ENCODE peak calls at places on chromosomes 12 and 14, in ten cellular contexts. G, F, R, I, V, C, O, Y, X and E are unnamed samples.
A peak's percentile ranks its signal among the peaks of the same experiment; 100 is the strongest.

GRCh38 chr12:115963030-115963480 is 314.4 kb downstream of the MED13L start:
- DNase-seq in G (no peak), F (no peak), R (peak; percentile 40), I (no peak), V (peak; percentile 8), C (peak; percentile 62), O (no peak), Y (no peak), X (no peak), E (no peak)

GRCh38 chr12:109020136-109020535 is 732 bp downstream of the SVOP start:
- DNase-seq in G (no peak), F (no peak), R (no peak), I (no peak), V (no peak), C (no peak), O (no peak), Y (no peak), X (no peak), E (no peak)

GRCh38 chr14:34247605-34248004 is 214.4 kb downstream of the SPTSSA start:
- DNase-seq in G (no peak), F (no peak), R (no peak), I (no peak), V (no peak), C (no peak), O (no peak), Y (no peak), X (no peak), E (no peak)

GRCh38 chr12:114834621-114835020 is 150.6 kb upstream of the TBX3 start:
- DNase-seq in G (no peak), F (no peak), R (peak; percentile 13), I (peak; percentile 11), V (no peak), C (no peak), O (no peak), Y (no peak), X (no peak), E (no peak)

GRCh38 chr12:123043536-123044001 is 63.1 kb downstream of the ARL6IP4 start:
- DNase-seq in G (peak; percentile 83), F (peak; percentile 89), R (peak; percentile 92), I (peak; percentile 75), V (peak; percentile 92), C (peak; percentile 94), O (peak; percentile 82), Y (peak; percentile 89), X (no peak), E (peak; percentile 91)

GRCh38 chr14:74567646-74568379 is 44.2 kb downstream of the LTBP2 start:
- DNase-seq in G (no peak), F (no peak), R (no peak), I (no peak), V (no peak), C (no peak), O (no peak), Y (no peak), X (no peak), E (no peak)

GRCh38 chr14:30375280-30375892 is 183.6 kb upstream of the G2E3 start:
- DNase-seq in G (peak; percentile 9), F (peak; percentile 68), R (peak; percentile 78), I (peak; percentile 37), V (peak; percentile 2), C (peak; percentile 58), O (peak; percentile 37), Y (peak; percentile 55), X (no peak), E (no peak)

GRCh38 chr12:7650091-7650490 is 15.6 kb downstream of the APOBEC1 start:
- DNase-seq in G (no peak), F (no peak), R (no peak), I (no peak), V (no peak), C (no peak), O (no peak), Y (no peak), X (no peak), E (no peak)

GRCh38 chr14:50855558-50855957 is 16.3 kb upstream of the ABHD12B start:
- DNase-seq in G (no peak), F (no peak), R (no peak), I (no peak), V (no peak), C (peak; percentile 33), O (no peak), Y (no peak), X (no peak), E (no peak)
- TF ChIP-seq CTCF in G (no peak), F (no peak), R (no peak), I (no peak), V (no peak), C (no peak), O (no peak), Y (no peak), X (no peak), E (peak; percentile 31)

GRCh38 chr14:37172936-37173613 is 669 bp upstream of the SLC25A21 start:
- DNase-seq in G (no peak), F (no peak), R (peak; percentile 10), I (no peak), V (no peak), C (no peak), O (no peak), Y (no peak), X (no peak), E (no peak)

GRCh38 chr14:37171678-37172023 is 755 bp downstream of the SLC25A21 start:
- DNase-seq in G (no peak), F (no peak), R (no peak), I (no peak), V (no peak), C (no peak), O (no peak), Y (no peak), X (no peak), E (no peak)

GRCh38 chr14:37170237-37170636 is 2.2 kb downstream of the SLC25A21 start:
- DNase-seq in G (no peak), F (no peak), R (no peak), I (no peak), V (no peak), C (no peak), O (no peak), Y (no peak), X (no peak), E (no peak)

GRCh38 chr14:37170993-37171392 is 1.4 kb downstream of the SLC25A21 start:
- DNase-seq in G (no peak), F (no peak), R (no peak), I (no peak), V (no peak), C (no peak), O (no peak), Y (no peak), X (no peak), E (no peak)

DNA sequence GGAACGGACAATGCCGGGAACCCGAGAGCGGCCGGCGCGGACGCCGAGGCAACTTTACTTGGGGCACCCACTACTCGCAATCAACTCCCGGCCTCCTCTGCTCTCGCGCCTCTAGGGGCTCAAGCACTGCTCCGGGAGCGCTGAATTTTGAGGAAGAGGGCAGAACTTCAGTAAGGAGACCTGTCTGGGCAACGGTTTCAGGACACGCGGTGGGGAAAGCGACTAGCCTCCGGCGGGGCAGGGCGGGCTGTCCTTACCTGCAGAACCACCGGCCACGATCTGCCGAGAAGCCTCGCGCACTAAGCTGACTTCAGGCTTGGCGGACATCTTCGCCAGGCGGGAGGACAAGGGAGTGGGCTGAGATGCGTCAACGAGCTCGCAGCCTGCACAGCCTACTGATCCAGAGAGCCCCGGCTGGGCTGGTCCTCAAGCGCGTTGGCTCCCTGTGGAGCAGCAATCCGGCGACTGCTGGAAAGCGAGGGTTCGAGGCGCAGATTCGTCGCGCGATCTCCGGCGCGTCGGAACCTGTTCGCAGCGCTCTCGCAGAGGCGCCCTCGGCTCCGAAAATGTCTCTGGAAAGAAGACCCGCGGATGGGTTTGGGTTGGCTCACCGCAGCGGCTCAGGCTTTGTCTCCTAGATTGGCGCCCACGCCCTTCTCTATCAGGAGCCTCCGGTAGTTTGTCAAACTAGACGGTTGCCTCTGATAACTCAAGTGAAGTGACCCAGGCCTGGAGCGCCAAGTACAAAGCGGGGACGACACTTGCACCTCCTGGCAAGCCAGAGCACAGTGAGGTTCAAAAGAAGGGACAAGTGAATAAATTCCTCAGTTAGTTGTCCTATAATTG is at the start of gene SLC25A21:
- DNase-seq in G (peak; percentile 90), F (peak; percentile 81), R (peak; percentile 87), I (peak; percentile 44), V (peak; percentile 44), C (peak; percentile 89), O (peak; percentile 69), Y (peak; percentile 76), X (peak; percentile 82), E (peak; percentile 88)
- TF ChIP-seq CTCF in G (no peak), F (no peak), R (peak; percentile 29), I (no peak), V (no peak), C (peak; percentile 14), O (no peak), Y (peak; percentile 5), X (peak; percentile 45), E (peak; percentile 24)

GRCh38 chr14:22475381-22475780 is 113.6 kb downstream of the DAD1 start:
- DNase-seq in G (no peak), F (no peak), R (no peak), I (no peak), V (no peak), C (no peak), O (no peak), Y (no peak), X (no peak), E (no peak)

GRCh38 chr14:22477569-22478194 is 111.3 kb downstream of the DAD1 start:
- DNase-seq in G (no peak), F (no peak), R (no peak), I (no peak), V (no peak), C (no peak), O (no peak), Y (no peak), X (no peak), E (no peak)

GRCh38 chr14:22474730-22475351 is 114.2 kb downstream of the DAD1 start:
- DNase-seq in G (no peak), F (no peak), R (peak; percentile 46), I (no peak), V (no peak), C (peak; percentile 27), O (no peak), Y (no peak), X (no peak), E (no peak)

GRCh38 chr14:22476882-22477281 is 112.1 kb downstream of the DAD1 start:
- DNase-seq in G (no peak), F (no peak), R (no peak), I (no peak), V (no peak), C (no peak), O (no peak), Y (no peak), X (no peak), E (no peak)

DNA sequence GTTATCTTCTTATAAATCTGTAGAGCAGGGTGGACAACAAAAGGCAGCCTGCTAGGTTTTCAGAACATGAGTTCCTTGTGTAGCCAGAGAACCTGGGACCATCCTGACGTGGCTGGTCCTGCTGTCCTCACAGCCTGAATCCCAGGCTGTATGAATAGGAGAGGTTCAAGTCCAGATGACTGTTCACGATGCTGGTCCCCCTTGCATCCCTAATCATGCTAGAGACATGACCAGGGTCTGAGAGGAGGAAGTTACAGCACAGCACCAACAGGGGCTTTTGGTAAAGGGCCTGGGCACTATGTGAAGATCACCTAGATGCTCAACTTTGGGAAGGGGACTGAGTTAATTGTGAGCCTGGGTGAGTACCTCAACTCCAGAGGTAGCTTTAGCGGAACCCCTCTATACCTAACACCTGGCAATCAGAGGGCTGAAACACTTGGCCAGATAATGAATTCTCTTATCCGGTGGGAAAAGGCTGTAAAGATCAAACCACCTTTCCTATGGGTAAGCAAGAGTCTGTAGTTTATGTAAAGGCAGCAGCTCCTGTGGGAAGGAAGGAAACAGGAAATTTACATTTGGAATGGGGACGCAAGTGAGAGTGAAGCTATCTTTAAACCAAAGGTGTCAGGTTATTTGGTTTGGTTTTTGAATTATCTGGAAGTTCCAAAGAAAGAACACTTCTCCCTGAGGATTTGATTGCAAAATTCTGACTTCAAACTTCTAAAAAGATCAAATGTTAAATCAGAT is 112.8 kb downstream of the DAD1 start:
- DNase-seq in G (no peak), F (no peak), R (no peak), I (no peak), V (no peak), C (no peak), O (no peak), Y (no peak), X (no peak), E (no peak)
- TF ChIP-seq CTCF in G (no peak), F (no peak), R (no peak), I (no peak), V (no peak), C (no peak), O (no peak), Y (no peak), X (no peak), E (no peak)

GRCh38 chr12:46372131-46372851 is at the start of gene SLC38A2:
- DNase-seq in G (peak; percentile 87), F (peak; percentile 98), R (peak; percentile 93), I (no peak), V (peak; percentile 70), C (peak; percentile 93), O (peak; percentile 97), Y (peak; percentile 99), X (peak; percentile 96), E (peak; percentile 99)

GRCh38 chr12:46370380-46370734 is 2.2 kb downstream of the SLC38A2 start:
- DNase-seq in G (no peak), F (no peak), R (peak; percentile 23), I (no peak), V (no peak), C (no peak), O (no peak), Y (no peak), X (no peak), E (no peak)

GRCh38 chr12:46369474-46370379 is 2.8 kb downstream of the SLC38A2 start:
- DNase-seq in G (no peak), F (no peak), R (no peak), I (no peak), V (no peak), C (no peak), O (no peak), Y (no peak), X (no peak), E (no peak)

GRCh38 chr12:46371718-46372130 is 849 bp downstream of the SLC38A2 start:
- DNase-seq in G (peak; percentile 56), F (peak; percentile 74), R (peak; percentile 35), I (no peak), V (no peak), C (peak; percentile 73), O (peak; percentile 78), Y (peak; percentile 90), X (peak; percentile 83), E (peak; percentile 87)

GRCh38 chr12:46370792-46371717 is 1.5 kb downstream of the SLC38A2 start:
- DNase-seq in G (peak; percentile 84), F (peak; percentile 92), R (peak; percentile 91), I (no peak), V (no peak), C (peak; percentile 85), O (peak; percentile 92), Y (peak; percentile 93), X (peak; percentile 94), E (peak; percentile 96)
- TF ChIP-seq CTCF in G (no peak), F (peak; percentile 13), R (no peak), I (no peak), V (no peak), C (no peak), O (no peak), Y (peak; percentile 24), X (no peak), E (no peak)